ENCODE peak calls at places on chromosomes 4 and X, in ten cellular contexts. One of them, this sample, is unnamed.

GRCh38 chr4:184757810-184758209 is 23.9 kb upstream of the CENPU start:
- DNase-seq in GM23248: no peak
- DNase-seq in left lung: no peak
- DNase-seq in SK-N-SH: no peak
- DNase-seq in ascending aorta: no peak
- DNase-seq in fibroblast of mammary gland: peak; percentile 88
- DNase-seq in CD4-positive, CD25-positive, alpha-beta regulatory T cell: no peak
- DNase-seq in lower leg skin: no peak
- DNase-seq in mucosa of descending colon: no peak
- DNase-seq in AG10803: peak; percentile 85
- DNase-seq in this sample: no peak

GRCh38 chrX:94097852-94098251 is 423.8 kb downstream of the FAM133A start:
- DNase-seq in GM23248: no peak
- DNase-seq in left lung: no peak
- DNase-seq in SK-N-SH: no peak
- DNase-seq in ascending aorta: no peak
- DNase-seq in fibroblast of mammary gland: no peak
- DNase-seq in CD4-positive, CD25-positive, alpha-beta regulatory T cell: no peak
- DNase-seq in lower leg skin: no peak
- DNase-seq in mucosa of descending colon: no peak
- DNase-seq in AG10803: no peak
- DNase-seq in this sample: no peak

GRCh38 chrX:38717871-38718270 is 83.4 kb upstream of the MID1IP1 start:
- DNase-seq in GM23248: peak; percentile 37
- DNase-seq in left lung: no peak
- DNase-seq in SK-N-SH: peak; percentile 32
- DNase-seq in ascending aorta: no peak
- DNase-seq in fibroblast of mammary gland: peak; percentile 34
- DNase-seq in CD4-positive, CD25-positive, alpha-beta regulatory T cell: peak; percentile 42
- DNase-seq in lower leg skin: no peak
- DNase-seq in mucosa of descending colon: no peak
- DNase-seq in AG10803: peak; percentile 2
- DNase-seq in this sample: no peak

GRCh38 chr4:155569960-155570515 is 96.6 kb upstream of the GUCY1A1 start:
- DNase-seq in GM23248: peak; percentile 84
- DNase-seq in left lung: no peak
- DNase-seq in SK-N-SH: no peak
- DNase-seq in ascending aorta: no peak
- DNase-seq in fibroblast of mammary gland: peak; percentile 92
- DNase-seq in CD4-positive, CD25-positive, alpha-beta regulatory T cell: no peak
- DNase-seq in lower leg skin: no peak
- DNase-seq in mucosa of descending colon: no peak
- DNase-seq in AG10803: peak; percentile 88
- DNase-seq in this sample: no peak

GRCh38 chrX:40273356-40274050 is 175.7 kb upstream of the BCOR start:
- DNase-seq in GM23248: no peak
- DNase-seq in left lung: peak; percentile 55
- DNase-seq in SK-N-SH: peak; percentile 77
- DNase-seq in ascending aorta: no peak
- DNase-seq in fibroblast of mammary gland: no peak
- DNase-seq in CD4-positive, CD25-positive, alpha-beta regulatory T cell: no peak
- DNase-seq in lower leg skin: no peak
- DNase-seq in mucosa of descending colon: no peak
- DNase-seq in AG10803: no peak
- DNase-seq in this sample: no peak

GRCh38 chr4:172202480-172203076 is 389.4 kb downstream of the GALNTL6 start:
- DNase-seq in GM23248: peak; percentile 51
- DNase-seq in left lung: no peak
- DNase-seq in SK-N-SH: peak; percentile 52
- DNase-seq in ascending aorta: no peak
- DNase-seq in fibroblast of mammary gland: peak; percentile 49
- DNase-seq in CD4-positive, CD25-positive, alpha-beta regulatory T cell: no peak
- DNase-seq in lower leg skin: no peak
- DNase-seq in mucosa of descending colon: no peak
- DNase-seq in AG10803: peak; percentile 50
- DNase-seq in this sample: no peak

GRCh38 chrX:261858-262390 is 19.3 kb upstream of the PLCXD1 start:
- DNase-seq in GM23248: no peak
- DNase-seq in left lung: no peak
- DNase-seq in SK-N-SH: no peak
- DNase-seq in ascending aorta: no peak
- DNase-seq in fibroblast of mammary gland: no peak
- DNase-seq in CD4-positive, CD25-positive, alpha-beta regulatory T cell: no peak
- DNase-seq in lower leg skin: no peak
- DNase-seq in mucosa of descending colon: peak; percentile 31
- DNase-seq in AG10803: no peak
- DNase-seq in this sample: no peak

GRCh38 chrX:50495616-50496015 is 25.0 kb upstream of the DGKK start:
- DNase-seq in GM23248: no peak
- DNase-seq in left lung: peak; percentile 34
- DNase-seq in SK-N-SH: no peak
- DNase-seq in ascending aorta: no peak
- DNase-seq in fibroblast of mammary gland: peak; percentile 1
- DNase-seq in CD4-positive, CD25-positive, alpha-beta regulatory T cell: no peak
- DNase-seq in lower leg skin: no peak
- DNase-seq in mucosa of descending colon: no peak
- DNase-seq in AG10803: no peak
- DNase-seq in this sample: peak; percentile 16

GRCh38 chr4:156190606-156191005 is 236.9 kb upstream of the CTSO start:
- DNase-seq in GM23248: peak; percentile 52
- DNase-seq in left lung: no peak
- DNase-seq in SK-N-SH: no peak
- DNase-seq in ascending aorta: no peak
- DNase-seq in fibroblast of mammary gland: peak; percentile 58
- DNase-seq in CD4-positive, CD25-positive, alpha-beta regulatory T cell: no peak
- DNase-seq in lower leg skin: no peak
- DNase-seq in mucosa of descending colon: no peak
- DNase-seq in AG10803: peak; percentile 70
- DNase-seq in this sample: no peak

GRCh38 chr4:140673729-140674128 is 82.5 kb downstream of the TBC1D9 start:
- DNase-seq in GM23248: no peak
- DNase-seq in left lung: no peak
- DNase-seq in SK-N-SH: peak; percentile 79
- DNase-seq in ascending aorta: no peak
- DNase-seq in fibroblast of mammary gland: peak; percentile 38
- DNase-seq in CD4-positive, CD25-positive, alpha-beta regulatory T cell: no peak
- DNase-seq in lower leg skin: no peak
- DNase-seq in mucosa of descending colon: no peak
- DNase-seq in AG10803: peak; percentile 73
- DNase-seq in this sample: no peak

GRCh38 chr4:187478292-187479205 is 517.0 kb upstream of the ZFP42 start:
- DNase-seq in GM23248: peak; percentile 51
- DNase-seq in left lung: no peak
- DNase-seq in SK-N-SH: no peak
- DNase-seq in ascending aorta: no peak
- DNase-seq in fibroblast of mammary gland: peak; percentile 1
- DNase-seq in CD4-positive, CD25-positive, alpha-beta regulatory T cell: no peak
- DNase-seq in lower leg skin: no peak
- DNase-seq in mucosa of descending colon: no peak
- DNase-seq in AG10803: peak; percentile 93
- DNase-seq in this sample: no peak

GRCh38 chr4:37715889-37716402 is 29.8 kb upstream of the RELL1 start:
- DNase-seq in GM23248: peak; percentile 14
- DNase-seq in left lung: no peak
- DNase-seq in SK-N-SH: peak; percentile 5
- DNase-seq in ascending aorta: no peak
- DNase-seq in fibroblast of mammary gland: peak; percentile 57
- DNase-seq in CD4-positive, CD25-positive, alpha-beta regulatory T cell: no peak
- DNase-seq in lower leg skin: no peak
- DNase-seq in mucosa of descending colon: no peak
- DNase-seq in AG10803: no peak
- DNase-seq in this sample: no peak

DNA sequence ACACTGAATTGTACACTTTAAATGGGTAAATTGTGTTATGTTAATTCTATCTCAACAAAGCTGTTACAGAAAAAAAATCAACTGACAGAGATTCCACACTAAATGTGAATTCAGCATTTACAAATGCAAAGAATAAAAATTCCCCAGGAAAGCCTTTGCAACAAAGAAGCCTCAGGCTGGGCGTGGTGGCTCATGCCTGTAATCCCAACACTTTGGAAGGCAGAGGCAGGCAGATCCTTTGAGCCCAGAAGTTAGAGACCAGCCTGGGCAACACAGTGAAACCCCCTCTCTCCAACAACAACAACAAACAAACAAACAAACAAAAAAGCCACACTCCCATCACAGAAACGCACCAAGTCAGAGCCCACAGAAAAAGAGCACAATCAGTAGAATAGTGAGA is 8.9 kb downstream of the BCLAF3 start:
- DNase-seq in GM23248: peak; percentile 2
- DNase-seq in left lung: no peak
- DNase-seq in SK-N-SH: no peak
- DNase-seq in ascending aorta: no peak
- DNase-seq in fibroblast of mammary gland: no peak
- DNase-seq in CD4-positive, CD25-positive, alpha-beta regulatory T cell: no peak
- DNase-seq in lower leg skin: no peak
- DNase-seq in mucosa of descending colon: no peak
- DNase-seq in AG10803: no peak
- DNase-seq in this sample: no peak
- H3K4me3 ChIP-seq in GM23248: no peak overlapping the region
- H3K4me3 ChIP-seq in left lung: no peak overlapping the region
- H3K4me3 ChIP-seq in SK-N-SH: no peak overlapping the region
- H3K4me3 ChIP-seq in ascending aorta: no peak overlapping the region
- H3K4me3 ChIP-seq in fibroblast of mammary gland: no peak overlapping the region
- H3K4me3 ChIP-seq in CD4-positive, CD25-positive, alpha-beta regulatory T cell: no peak overlapping the region
- H3K4me3 ChIP-seq in lower leg skin: no peak overlapping the region
- H3K4me3 ChIP-seq in mucosa of descending colon: no peak overlapping the region
- H3K4me3 ChIP-seq in AG10803: no peak overlapping the region
- H3K4me3 ChIP-seq in this sample: no peak overlapping the region

GRCh38 chr4:88077911-88078310 is 70.5 kb downstream of the PKD2 start:
- DNase-seq in GM23248: peak; percentile 43
- DNase-seq in left lung: no peak
- DNase-seq in SK-N-SH: no peak
- DNase-seq in ascending aorta: no peak
- DNase-seq in fibroblast of mammary gland: peak; percentile 8
- DNase-seq in CD4-positive, CD25-positive, alpha-beta regulatory T cell: no peak
- DNase-seq in lower leg skin: no peak
- DNase-seq in mucosa of descending colon: no peak
- DNase-seq in AG10803: peak; percentile 60
- DNase-seq in this sample: peak; percentile 37

GRCh38 chr4:88078592-88078991 is 71.2 kb downstream of the PKD2 start:
- DNase-seq in GM23248: no peak
- DNase-seq in left lung: no peak
- DNase-seq in SK-N-SH: no peak
- DNase-seq in ascending aorta: no peak
- DNase-seq in fibroblast of mammary gland: no peak
- DNase-seq in CD4-positive, CD25-positive, alpha-beta regulatory T cell: no peak
- DNase-seq in lower leg skin: no peak
- DNase-seq in mucosa of descending colon: no peak
- DNase-seq in AG10803: no peak
- DNase-seq in this sample: no peak

GRCh38 chr4:88075336-88075735 is 67.9 kb downstream of the PKD2 start:
- DNase-seq in GM23248: no peak
- DNase-seq in left lung: no peak
- DNase-seq in SK-N-SH: no peak
- DNase-seq in ascending aorta: no peak
- DNase-seq in fibroblast of mammary gland: no peak
- DNase-seq in CD4-positive, CD25-positive, alpha-beta regulatory T cell: no peak
- DNase-seq in lower leg skin: no peak
- DNase-seq in mucosa of descending colon: no peak
- DNase-seq in AG10803: no peak
- DNase-seq in this sample: no peak

DNA sequence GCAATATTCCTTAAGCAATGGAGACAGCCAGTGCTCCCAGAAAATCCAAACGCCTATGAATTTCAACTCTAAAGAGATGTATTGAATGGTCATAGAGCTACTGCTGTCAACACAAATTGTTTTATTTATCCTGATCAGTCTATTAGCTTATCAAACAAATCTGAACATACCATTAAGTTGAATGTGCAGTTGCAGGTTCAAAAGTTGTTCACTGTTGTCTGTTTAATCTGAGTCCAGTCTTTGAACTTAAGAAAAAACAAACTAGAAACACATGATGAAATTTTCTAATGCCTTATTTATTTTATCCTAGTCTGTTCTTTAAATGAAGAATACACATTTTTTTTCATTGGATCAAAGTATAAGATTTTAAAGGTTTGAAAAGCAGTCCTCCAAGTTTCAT is 73.2 kb downstream of the PKD2 start:
- DNase-seq in GM23248: no peak
- DNase-seq in left lung: no peak
- DNase-seq in SK-N-SH: no peak
- DNase-seq in ascending aorta: no peak
- DNase-seq in fibroblast of mammary gland: no peak
- DNase-seq in CD4-positive, CD25-positive, alpha-beta regulatory T cell: no peak
- DNase-seq in lower leg skin: no peak
- DNase-seq in mucosa of descending colon: no peak
- DNase-seq in AG10803: no peak
- DNase-seq in this sample: no peak
- H3K4me3 ChIP-seq in GM23248: no peak overlapping the region
- H3K4me3 ChIP-seq in left lung: no peak overlapping the region
- H3K4me3 ChIP-seq in SK-N-SH: no peak overlapping the region
- H3K4me3 ChIP-seq in ascending aorta: no peak overlapping the region
- H3K4me3 ChIP-seq in fibroblast of mammary gland: no peak overlapping the region
- H3K4me3 ChIP-seq in CD4-positive, CD25-positive, alpha-beta regulatory T cell: no peak overlapping the region
- H3K4me3 ChIP-seq in lower leg skin: no peak overlapping the region
- H3K4me3 ChIP-seq in mucosa of descending colon: no peak overlapping the region
- H3K4me3 ChIP-seq in AG10803: no peak overlapping the region
- H3K4me3 ChIP-seq in this sample: no peak overlapping the region

GRCh38 chr4:149749769-149750168 is 65.9 kb downstream of the IQCM start:
- DNase-seq in GM23248: no peak
- DNase-seq in left lung: no peak
- DNase-seq in SK-N-SH: no peak
- DNase-seq in ascending aorta: no peak
- DNase-seq in fibroblast of mammary gland: no peak
- DNase-seq in CD4-positive, CD25-positive, alpha-beta regulatory T cell: no peak
- DNase-seq in lower leg skin: no peak
- DNase-seq in mucosa of descending colon: no peak
- DNase-seq in AG10803: no peak
- DNase-seq in this sample: no peak
- H3K4me3 ChIP-seq in GM23248: no peak overlapping the region
- H3K4me3 ChIP-seq in left lung: no peak overlapping the region
- H3K4me3 ChIP-seq in SK-N-SH: no peak overlapping the region
- H3K4me3 ChIP-seq in ascending aorta: no peak overlapping the region
- H3K4me3 ChIP-seq in fibroblast of mammary gland: no peak overlapping the region
- H3K4me3 ChIP-seq in CD4-positive, CD25-positive, alpha-beta regulatory T cell: no peak overlapping the region
- H3K4me3 ChIP-seq in lower leg skin: no peak overlapping the region
- H3K4me3 ChIP-seq in mucosa of descending colon: no peak overlapping the region
- H3K4me3 ChIP-seq in AG10803: no peak overlapping the region
- H3K4me3 ChIP-seq in this sample: no peak overlapping the region

GRCh38 chr4:173531085-173531965 is 1.3 kb upstream of the HAND2 start:
- DNase-seq in GM23248: peak; percentile 79
- DNase-seq in left lung: no peak
- DNase-seq in SK-N-SH: no peak
- DNase-seq in ascending aorta: no peak
- DNase-seq in fibroblast of mammary gland: no peak
- DNase-seq in CD4-positive, CD25-positive, alpha-beta regulatory T cell: no peak
- DNase-seq in lower leg skin: no peak
- DNase-seq in mucosa of descending colon: peak; percentile 44
- DNase-seq in AG10803: no peak
- DNase-seq in this sample: no peak
- H3K4me3 ChIP-seq in GM23248: peak overlapping the region; percentile 97
- H3K4me3 ChIP-seq in left lung: no peak overlapping the region
- H3K4me3 ChIP-seq in SK-N-SH: peak overlapping the region; percentile 61
- H3K4me3 ChIP-seq in ascending aorta: peak overlapping the region; percentile 93
- H3K4me3 ChIP-seq in fibroblast of mammary gland: no peak overlapping the region
- H3K4me3 ChIP-seq in CD4-positive, CD25-positive, alpha-beta regulatory T cell: no peak overlapping the region
- H3K4me3 ChIP-seq in lower leg skin: no peak overlapping the region
- H3K4me3 ChIP-seq in mucosa of descending colon: no peak overlapping the region
- H3K4me3 ChIP-seq in AG10803: no peak overlapping the region
- H3K4me3 ChIP-seq in this sample: peak overlapping the region; percentile 59

This sample was measured in breast epithelium.